ENCODE peak calls at places on chromosomes 7 and 10, in four cellular contexts. D is posterior vena cava, M is NCI-H82, L is nephron progenitor cell. G is an unnamed sample.

GRCh38 chr7:155804431-155804831 is 7.8 kb downstream of the SHH start:
- DNase-seq in D (peak), M (no peak), L (no peak), G (no peak)

GRCh38 chr10:99292159-99292558 is 37.0 kb upstream of the CNNM1 start:
- DNase-seq in D (no peak), M (no peak), L (no peak), G (no peak)

GRCh38 chr10:95909591-95909990 is 1.8 kb downstream of the CC2D2B start:
- DNase-seq in D (no peak), M (no peak), L (no peak), G (no peak)

GRCh38 chr7:437293-438280 is 82.1 kb downstream of the PDGFA start:
- DNase-seq in D (no peak), M (no peak), L (peak), G (no peak)

GRCh38 chr10:13087986-13088618 is 11.9 kb upstream of the OPTN start:
- DNase-seq in D (no peak), M (no peak), L (no peak), G (no peak)

GRCh38 chr7:12827219-12827821 is 139.9 kb downstream of the ARL4A start:
- DNase-seq in D (no peak), M (no peak), L (no peak), G (no peak)

GRCh38 chr10:129079705-129080104 is 387.3 kb upstream of the MGMT start:
- DNase-seq in D (no peak), M (peak), L (no peak), G (no peak)

GRCh38 chr7:47380325-47381131 is 201.4 kb downstream of the TNS3 start:
- DNase-seq in D (peak), M (no peak), L (peak), G (no peak)

G was measured in effector memory CD8-positive, alpha-beta T cell.